ENCODE peak calls at places on chromosomes 1 and 21, in five cellular contexts. One of them, this sample, is unnamed.

GRCh38 chr1:162719678-162720077 is 70.8 kb upstream of the HSD17B7 start:
- DNase-seq in stimulated activated naive CD8-positive, alpha-beta T cell treated with anti-CD3 and anti-CD28 coated beads, Interleukin-15, Interleukin-2, amounts not matched to agents 100 U/mL and 50 U/mL, for 24 hours: no peak
- DNase-seq in activated CD4-positive, alpha-beta T cell treated with anti-CD3 and anti-CD28 coated beads, Interleukin-2, amount 50 U/mL, for 48 hours: no peak
- DNase-seq in uterus: no peak
- DNase-seq in GM12865: no peak
- DNase-seq in this sample: no peak

GRCh38 chr1:168497376-168497952 is 46.3 kb downstream of the XCL2 start:
- DNase-seq in stimulated activated naive CD8-positive, alpha-beta T cell treated with anti-CD3 and anti-CD28 coated beads, Interleukin-15, Interleukin-2, amounts not matched to agents 100 U/mL and 50 U/mL, for 24 hours: no peak
- DNase-seq in activated CD4-positive, alpha-beta T cell treated with anti-CD3 and anti-CD28 coated beads, Interleukin-2, amount 50 U/mL, for 48 hours: no peak
- DNase-seq in uterus: no peak
- DNase-seq in GM12865: no peak
- DNase-seq in this sample: no peak

GRCh38 chr1:54463259-54464030 is 57.3 kb upstream of the SSBP3 start:
- DNase-seq in stimulated activated naive CD8-positive, alpha-beta T cell treated with anti-CD3 and anti-CD28 coated beads, Interleukin-15, Interleukin-2, amounts not matched to agents 100 U/mL and 50 U/mL, for 24 hours: no peak
- DNase-seq in activated CD4-positive, alpha-beta T cell treated with anti-CD3 and anti-CD28 coated beads, Interleukin-2, amount 50 U/mL, for 48 hours: no peak
- DNase-seq in uterus: no peak
- DNase-seq in GM12865: no peak
- DNase-seq in this sample: no peak

GRCh38 chr1:98289296-98289695 is 368.5 kb upstream of the DPYD start:
- DNase-seq in stimulated activated naive CD8-positive, alpha-beta T cell treated with anti-CD3 and anti-CD28 coated beads, Interleukin-15, Interleukin-2, amounts not matched to agents 100 U/mL and 50 U/mL, for 24 hours: no peak
- DNase-seq in activated CD4-positive, alpha-beta T cell treated with anti-CD3 and anti-CD28 coated beads, Interleukin-2, amount 50 U/mL, for 48 hours: no peak
- DNase-seq in uterus: no peak
- DNase-seq in GM12865: no peak
- DNase-seq in this sample: no peak

GRCh38 chr1:25821630-25822091 is 1.9 kb downstream of the MTFR1L start:
- DNase-seq in stimulated activated naive CD8-positive, alpha-beta T cell treated with anti-CD3 and anti-CD28 coated beads, Interleukin-15, Interleukin-2, amounts not matched to agents 100 U/mL and 50 U/mL, for 24 hours: no peak
- DNase-seq in activated CD4-positive, alpha-beta T cell treated with anti-CD3 and anti-CD28 coated beads, Interleukin-2, amount 50 U/mL, for 48 hours: no peak
- DNase-seq in uterus: peak
- DNase-seq in GM12865: no peak
- DNase-seq in this sample: no peak

GRCh38 chr21:38249256-38249655 is 7.5 kb upstream of the KCNJ15 start:
- DNase-seq in stimulated activated naive CD8-positive, alpha-beta T cell treated with anti-CD3 and anti-CD28 coated beads, Interleukin-15, Interleukin-2, amounts not matched to agents 100 U/mL and 50 U/mL, for 24 hours: no peak
- DNase-seq in activated CD4-positive, alpha-beta T cell treated with anti-CD3 and anti-CD28 coated beads, Interleukin-2, amount 50 U/mL, for 48 hours: no peak
- DNase-seq in uterus: no peak
- DNase-seq in GM12865: peak
- DNase-seq in this sample: peak

GRCh38 chr1:184866991-184867788 is 107.1 kb downstream of the NIBAN1 start:
- DNase-seq in stimulated activated naive CD8-positive, alpha-beta T cell treated with anti-CD3 and anti-CD28 coated beads, Interleukin-15, Interleukin-2, amounts not matched to agents 100 U/mL and 50 U/mL, for 24 hours: peak
- DNase-seq in activated CD4-positive, alpha-beta T cell treated with anti-CD3 and anti-CD28 coated beads, Interleukin-2, amount 50 U/mL, for 48 hours: peak
- DNase-seq in uterus: no peak
- DNase-seq in GM12865: peak
- DNase-seq in this sample: peak

GRCh38 chr1:51305371-51305823 is 25.0 kb downstream of the TTC39A start:
- DNase-seq in stimulated activated naive CD8-positive, alpha-beta T cell treated with anti-CD3 and anti-CD28 coated beads, Interleukin-15, Interleukin-2, amounts not matched to agents 100 U/mL and 50 U/mL, for 24 hours: no peak
- DNase-seq in activated CD4-positive, alpha-beta T cell treated with anti-CD3 and anti-CD28 coated beads, Interleukin-2, amount 50 U/mL, for 48 hours: no peak
- DNase-seq in uterus: no peak
- DNase-seq in GM12865: no peak
- DNase-seq in this sample: no peak

GRCh38 chr1:222910699-222911098 is 95.9 kb downstream of the DISP1 start:
- DNase-seq in stimulated activated naive CD8-positive, alpha-beta T cell treated with anti-CD3 and anti-CD28 coated beads, Interleukin-15, Interleukin-2, amounts not matched to agents 100 U/mL and 50 U/mL, for 24 hours: no peak
- DNase-seq in activated CD4-positive, alpha-beta T cell treated with anti-CD3 and anti-CD28 coated beads, Interleukin-2, amount 50 U/mL, for 48 hours: no peak
- DNase-seq in uterus: no peak
- DNase-seq in GM12865: no peak
- DNase-seq in this sample: no peak

GRCh38 chr1:2258996-2259395 is 30.9 kb downstream of the SKI start:
- DNase-seq in stimulated activated naive CD8-positive, alpha-beta T cell treated with anti-CD3 and anti-CD28 coated beads, Interleukin-15, Interleukin-2, amounts not matched to agents 100 U/mL and 50 U/mL, for 24 hours: peak
- DNase-seq in activated CD4-positive, alpha-beta T cell treated with anti-CD3 and anti-CD28 coated beads, Interleukin-2, amount 50 U/mL, for 48 hours: peak
- DNase-seq in uterus: no peak
- DNase-seq in GM12865: no peak
- DNase-seq in this sample: no peak

GRCh38 chr1:2417833-2418225 is 5.5 kb upstream of the PEX10 start:
- DNase-seq in stimulated activated naive CD8-positive, alpha-beta T cell treated with anti-CD3 and anti-CD28 coated beads, Interleukin-15, Interleukin-2, amounts not matched to agents 100 U/mL and 50 U/mL, for 24 hours: no peak
- DNase-seq in activated CD4-positive, alpha-beta T cell treated with anti-CD3 and anti-CD28 coated beads, Interleukin-2, amount 50 U/mL, for 48 hours: no peak
- DNase-seq in uterus: no peak
- DNase-seq in GM12865: no peak
- DNase-seq in this sample: no peak

GRCh38 chr1:245575710-245576109 is 420.9 kb downstream of the KIF26B start:
- DNase-seq in stimulated activated naive CD8-positive, alpha-beta T cell treated with anti-CD3 and anti-CD28 coated beads, Interleukin-15, Interleukin-2, amounts not matched to agents 100 U/mL and 50 U/mL, for 24 hours: no peak
- DNase-seq in activated CD4-positive, alpha-beta T cell treated with anti-CD3 and anti-CD28 coated beads, Interleukin-2, amount 50 U/mL, for 48 hours: no peak
- DNase-seq in uterus: no peak
- DNase-seq in GM12865: no peak
- DNase-seq in this sample: no peak

GRCh38 chr21:29933088-29933487 is 6.7 kb downstream of the GRIK1 start:
- DNase-seq in stimulated activated naive CD8-positive, alpha-beta T cell treated with anti-CD3 and anti-CD28 coated beads, Interleukin-15, Interleukin-2, amounts not matched to agents 100 U/mL and 50 U/mL, for 24 hours: no peak
- DNase-seq in activated CD4-positive, alpha-beta T cell treated with anti-CD3 and anti-CD28 coated beads, Interleukin-2, amount 50 U/mL, for 48 hours: no peak
- DNase-seq in uterus: no peak
- DNase-seq in GM12865: no peak
- DNase-seq in this sample: no peak

GRCh38 chr1:174746024-174746808 is 253.5 kb upstream of the CACYBP start:
- DNase-seq in stimulated activated naive CD8-positive, alpha-beta T cell treated with anti-CD3 and anti-CD28 coated beads, Interleukin-15, Interleukin-2, amounts not matched to agents 100 U/mL and 50 U/mL, for 24 hours: no peak
- DNase-seq in activated CD4-positive, alpha-beta T cell treated with anti-CD3 and anti-CD28 coated beads, Interleukin-2, amount 50 U/mL, for 48 hours: no peak
- DNase-seq in uterus: no peak
- DNase-seq in GM12865: no peak
- DNase-seq in this sample: no peak

GRCh38 chr1:22835920-22836319 is 125.3 kb downstream of the EPHB2 start:
- DNase-seq in stimulated activated naive CD8-positive, alpha-beta T cell treated with anti-CD3 and anti-CD28 coated beads, Interleukin-15, Interleukin-2, amounts not matched to agents 100 U/mL and 50 U/mL, for 24 hours: no peak
- DNase-seq in activated CD4-positive, alpha-beta T cell treated with anti-CD3 and anti-CD28 coated beads, Interleukin-2, amount 50 U/mL, for 48 hours: no peak
- DNase-seq in uterus: no peak
- DNase-seq in GM12865: no peak
- DNase-seq in this sample: no peak

GRCh38 chr1:111253876-111254275 is 26.4 kb downstream of the CHI3L2 start:
- DNase-seq in stimulated activated naive CD8-positive, alpha-beta T cell treated with anti-CD3 and anti-CD28 coated beads, Interleukin-15, Interleukin-2, amounts not matched to agents 100 U/mL and 50 U/mL, for 24 hours: no peak
- DNase-seq in activated CD4-positive, alpha-beta T cell treated with anti-CD3 and anti-CD28 coated beads, Interleukin-2, amount 50 U/mL, for 48 hours: no peak
- DNase-seq in uterus: no peak
- DNase-seq in GM12865: no peak
- DNase-seq in this sample: no peak

GRCh38 chr1:168676861-168677260 is 52.1 kb downstream of the DPT start:
- DNase-seq in stimulated activated naive CD8-positive, alpha-beta T cell treated with anti-CD3 and anti-CD28 coated beads, Interleukin-15, Interleukin-2, amounts not matched to agents 100 U/mL and 50 U/mL, for 24 hours: no peak
- DNase-seq in activated CD4-positive, alpha-beta T cell treated with anti-CD3 and anti-CD28 coated beads, Interleukin-2, amount 50 U/mL, for 48 hours: no peak
- DNase-seq in uterus: no peak
- DNase-seq in GM12865: no peak
- DNase-seq in this sample: no peak

GRCh38 chr1:77245724-77246294 is 26.6 kb upstream of the PIGK start:
- DNase-seq in stimulated activated naive CD8-positive, alpha-beta T cell treated with anti-CD3 and anti-CD28 coated beads, Interleukin-15, Interleukin-2, amounts not matched to agents 100 U/mL and 50 U/mL, for 24 hours: no peak
- DNase-seq in activated CD4-positive, alpha-beta T cell treated with anti-CD3 and anti-CD28 coated beads, Interleukin-2, amount 50 U/mL, for 48 hours: no peak
- DNase-seq in uterus: no peak
- DNase-seq in GM12865: no peak
- DNase-seq in this sample: no peak

GRCh38 chr1:56877973-56878372 is 23.4 kb downstream of the C8A start:
- DNase-seq in stimulated activated naive CD8-positive, alpha-beta T cell treated with anti-CD3 and anti-CD28 coated beads, Interleukin-15, Interleukin-2, amounts not matched to agents 100 U/mL and 50 U/mL, for 24 hours: no peak
- DNase-seq in activated CD4-positive, alpha-beta T cell treated with anti-CD3 and anti-CD28 coated beads, Interleukin-2, amount 50 U/mL, for 48 hours: no peak
- DNase-seq in uterus: no peak
- DNase-seq in GM12865: no peak
- DNase-seq in this sample: no peak

GRCh38 chr1:69691179-69691578 is 123.5 kb downstream of the LRRC7 start:
- DNase-seq in stimulated activated naive CD8-positive, alpha-beta T cell treated with anti-CD3 and anti-CD28 coated beads, Interleukin-15, Interleukin-2, amounts not matched to agents 100 U/mL and 50 U/mL, for 24 hours: no peak
- DNase-seq in activated CD4-positive, alpha-beta T cell treated with anti-CD3 and anti-CD28 coated beads, Interleukin-2, amount 50 U/mL, for 48 hours: no peak
- DNase-seq in uterus: no peak
- DNase-seq in GM12865: no peak
- DNase-seq in this sample: no peak

GRCh38 chr1:58011978-58012377 is 534.5 kb downstream of the OMA1 start:
- DNase-seq in stimulated activated naive CD8-positive, alpha-beta T cell treated with anti-CD3 and anti-CD28 coated beads, Interleukin-15, Interleukin-2, amounts not matched to agents 100 U/mL and 50 U/mL, for 24 hours: no peak
- DNase-seq in activated CD4-positive, alpha-beta T cell treated with anti-CD3 and anti-CD28 coated beads, Interleukin-2, amount 50 U/mL, for 48 hours: no peak
- DNase-seq in uterus: no peak
- DNase-seq in GM12865: no peak
- DNase-seq in this sample: no peak

GRCh38 chr1:95467036-95467435 is 233.0 kb downstream of the RWDD3 start:
- DNase-seq in stimulated activated naive CD8-positive, alpha-beta T cell treated with anti-CD3 and anti-CD28 coated beads, Interleukin-15, Interleukin-2, amounts not matched to agents 100 U/mL and 50 U/mL, for 24 hours: no peak
- DNase-seq in activated CD4-positive, alpha-beta T cell treated with anti-CD3 and anti-CD28 coated beads, Interleukin-2, amount 50 U/mL, for 48 hours: no peak
- DNase-seq in uterus: no peak
- DNase-seq in GM12865: no peak
- DNase-seq in this sample: no peak

GRCh38 chr1:153535664-153536585 is at the start of gene S100A6:
- DNase-seq in stimulated activated naive CD8-positive, alpha-beta T cell treated with anti-CD3 and anti-CD28 coated beads, Interleukin-15, Interleukin-2, amounts not matched to agents 100 U/mL and 50 U/mL, for 24 hours: peak
- DNase-seq in activated CD4-positive, alpha-beta T cell treated with anti-CD3 and anti-CD28 coated beads, Interleukin-2, amount 50 U/mL, for 48 hours: peak
- DNase-seq in uterus: peak
- DNase-seq in GM12865: peak
- DNase-seq in this sample: peak

GRCh38 chr1:206081811-206082210 is 28.8 kb downstream of the RHEX start:
- DNase-seq in stimulated activated naive CD8-positive, alpha-beta T cell treated with anti-CD3 and anti-CD28 coated beads, Interleukin-15, Interleukin-2, amounts not matched to agents 100 U/mL and 50 U/mL, for 24 hours: no peak
- DNase-seq in activated CD4-positive, alpha-beta T cell treated with anti-CD3 and anti-CD28 coated beads, Interleukin-2, amount 50 U/mL, for 48 hours: no peak
- DNase-seq in uterus: peak
- DNase-seq in GM12865: no peak
- DNase-seq in this sample: no peak

GRCh38 chr1:5739561-5740078 is 252.6 kb downstream of the NPHP4 start:
- DNase-seq in stimulated activated naive CD8-positive, alpha-beta T cell treated with anti-CD3 and anti-CD28 coated beads, Interleukin-15, Interleukin-2, amounts not matched to agents 100 U/mL and 50 U/mL, for 24 hours: no peak
- DNase-seq in activated CD4-positive, alpha-beta T cell treated with anti-CD3 and anti-CD28 coated beads, Interleukin-2, amount 50 U/mL, for 48 hours: no peak
- DNase-seq in uterus: no peak
- DNase-seq in GM12865: no peak
- DNase-seq in this sample: no peak

GRCh38 chr21:17476006-17476405 is 36.8 kb upstream of the CXADR start:
- DNase-seq in stimulated activated naive CD8-positive, alpha-beta T cell treated with anti-CD3 and anti-CD28 coated beads, Interleukin-15, Interleukin-2, amounts not matched to agents 100 U/mL and 50 U/mL, for 24 hours: no peak
- DNase-seq in activated CD4-positive, alpha-beta T cell treated with anti-CD3 and anti-CD28 coated beads, Interleukin-2, amount 50 U/mL, for 48 hours: no peak
- DNase-seq in uterus: no peak
- DNase-seq in GM12865: peak
- DNase-seq in this sample: no peak

GRCh38 chr1:229258031-229258850 is 12.7 kb upstream of the RAB4A start:
- DNase-seq in stimulated activated naive CD8-positive, alpha-beta T cell treated with anti-CD3 and anti-CD28 coated beads, Interleukin-15, Interleukin-2, amounts not matched to agents 100 U/mL and 50 U/mL, for 24 hours: peak
- DNase-seq in activated CD4-positive, alpha-beta T cell treated with anti-CD3 and anti-CD28 coated beads, Interleukin-2, amount 50 U/mL, for 48 hours: peak
- DNase-seq in uterus: peak
- DNase-seq in GM12865: peak
- DNase-seq in this sample: peak

GRCh38 chr1:217590598-217590997 is 40.3 kb downstream of the GPATCH2 start:
- DNase-seq in stimulated activated naive CD8-positive, alpha-beta T cell treated with anti-CD3 and anti-CD28 coated beads, Interleukin-15, Interleukin-2, amounts not matched to agents 100 U/mL and 50 U/mL, for 24 hours: no peak
- DNase-seq in activated CD4-positive, alpha-beta T cell treated with anti-CD3 and anti-CD28 coated beads, Interleukin-2, amount 50 U/mL, for 48 hours: no peak
- DNase-seq in uterus: no peak
- DNase-seq in GM12865: no peak
- DNase-seq in this sample: no peak

GRCh38 chr1:36094621-36095061 is 5.9 kb downstream of the ADPRS start:
- DNase-seq in stimulated activated naive CD8-positive, alpha-beta T cell treated with anti-CD3 and anti-CD28 coated beads, Interleukin-15, Interleukin-2, amounts not matched to agents 100 U/mL and 50 U/mL, for 24 hours: no peak
- DNase-seq in activated CD4-positive, alpha-beta T cell treated with anti-CD3 and anti-CD28 coated beads, Interleukin-2, amount 50 U/mL, for 48 hours: no peak
- DNase-seq in uterus: no peak
- DNase-seq in GM12865: no peak
- DNase-seq in this sample: no peak

GRCh38 chr1:19450811-19451564 is 34.4 kb downstream of the CAPZB start:
- DNase-seq in stimulated activated naive CD8-positive, alpha-beta T cell treated with anti-CD3 and anti-CD28 coated beads, Interleukin-15, Interleukin-2, amounts not matched to agents 100 U/mL and 50 U/mL, for 24 hours: no peak
- DNase-seq in activated CD4-positive, alpha-beta T cell treated with anti-CD3 and anti-CD28 coated beads, Interleukin-2, amount 50 U/mL, for 48 hours: no peak
- DNase-seq in uterus: peak
- DNase-seq in GM12865: no peak
- DNase-seq in this sample: no peak

This sample was measured in GM20000.